ENCODE peak calls at places on chromosome 18, in four cellular contexts. X is BE2C, C is stomach, D is cardiac muscle cell. S is an unnamed sample.
A peak's percentile ranks its signal among the peaks of the same experiment; 100 is the strongest.

GRCh38 chr18:78138993-78139496 is 840.6 kb upstream of the SALL3 start:
- DNase-seq in X (no peak), C (no peak), D (no peak), S (no peak)

GRCh38 chr18:25825066-25825465 is 265.3 kb downstream of the SS18 start:
- DNase-seq in X (no peak), C (no peak), D (no peak), S (no peak)

GRCh38 chr18:73461038-73461779 is 593.4 kb upstream of the NETO1 start:
- DNase-seq in X (no peak), C (no peak), D (no peak), S (no peak)

GRCh38 chr18:45590060-45590537 is 25.2 kb upstream of the SLC14A2 start:
- DNase-seq in X (no peak), C (no peak), D (peak; percentile 43), S (no peak)

GRCh38 chr18:61203151-61203550 is 130.1 kb upstream of the CDH20 start:
- DNase-seq in X (no peak), C (no peak), D (no peak), S (no peak)

GRCh38 chr18:48711651-48712486 is 173.0 kb downstream of the CTIF start:
- DNase-seq in X (peak; percentile 63), C (no peak), D (peak; percentile 55), S (no peak)

GRCh38 chr18:48569139-48569914 is 30.5 kb downstream of the CTIF start:
- DNase-seq in X (no peak), C (no peak), D (no peak), S (no peak)

GRCh38 chr18:41955688-41956087 is 654 bp downstream of the PIK3C3 start:
- DNase-seq in X (no peak), C (no peak), D (no peak), S (no peak)

GRCh38 chr18:25164837-25165791 is 186.9 kb downstream of the ZNF521 start:
- DNase-seq in X (no peak), C (no peak), D (peak; percentile 30), S (no peak)

DNA sequence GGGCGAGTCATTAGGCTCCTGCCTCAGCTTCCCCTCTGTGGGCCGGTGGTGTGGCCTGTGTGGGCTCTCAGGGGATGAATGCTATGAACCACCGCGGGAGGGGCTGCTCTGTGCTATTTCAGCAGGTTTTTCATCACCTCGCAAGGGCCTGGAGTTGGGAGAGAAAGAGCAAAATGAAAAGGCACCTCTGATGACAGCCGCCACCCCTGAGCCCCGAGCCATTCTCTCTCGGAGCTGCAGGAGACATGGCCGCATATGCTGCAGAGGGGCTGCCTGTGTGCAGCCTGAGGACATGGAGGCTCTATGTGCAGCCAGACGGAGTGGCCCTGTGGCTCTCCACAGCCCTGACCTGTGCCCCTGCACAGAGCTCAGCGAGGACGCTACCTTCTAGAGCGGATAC is 96.2 kb upstream of the CTDP1 start:
- DNase-seq in X (no peak), C (no peak), D (no peak), S (no peak)
- H3K4me3 ChIP-seq in X (no peak overlapping the region), C (no peak overlapping the region), D (no peak overlapping the region), S (no peak overlapping the region)

DNA sequence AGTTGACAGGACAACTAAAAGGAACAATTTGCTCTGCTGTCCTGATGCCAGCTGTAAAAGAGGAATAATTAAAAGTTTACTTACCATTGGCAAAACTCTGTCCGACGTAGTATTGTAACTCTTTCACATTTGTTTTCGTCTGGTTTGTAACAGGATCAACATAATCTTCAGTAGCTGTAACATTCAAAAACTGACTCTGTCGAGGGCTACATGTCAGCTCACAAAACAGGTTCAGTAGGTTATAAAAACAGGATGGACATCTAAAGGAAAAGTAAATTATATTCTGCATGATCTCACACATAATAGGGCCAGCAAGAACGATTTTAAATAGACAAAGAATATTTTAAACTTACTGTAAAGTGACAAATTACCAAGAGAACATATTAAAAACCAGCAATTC is 17.6 kb downstream of the NPC1 start:
- DNase-seq in X (no peak), C (no peak), D (no peak), S (no peak)
- H3K36me3 ChIP-seq in X (no peaks in the 10 kb centered on the region), C (peaks cover 91% of the 10 kb centered on the region), D (peaks cover 13% of the 10 kb centered on the region), S (peaks cover 22% of the 10 kb centered on the region)

DNA sequence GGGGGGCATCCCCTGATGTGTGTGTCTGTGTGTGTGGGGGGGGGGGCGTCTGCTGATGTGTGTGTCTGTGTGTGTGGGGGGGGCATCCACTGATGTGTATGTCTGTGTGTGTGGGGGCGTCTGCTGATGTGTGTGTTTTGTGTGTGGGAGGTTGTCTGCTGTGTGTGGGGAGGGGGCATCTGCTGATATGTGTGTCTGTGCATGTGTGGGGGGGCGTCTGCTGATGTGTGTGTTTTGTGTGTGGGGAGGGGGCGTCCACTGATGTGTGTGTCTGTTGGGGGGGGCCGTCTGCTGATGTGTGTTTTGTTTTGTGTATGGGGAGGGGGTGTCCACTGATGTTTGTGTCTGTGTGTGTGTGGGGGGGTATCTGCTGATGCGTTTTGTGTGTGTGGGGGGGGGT is 126.1 kb downstream of the NFATC1 start:
- DNase-seq in X (no peak), C (no peak), D (no peak), S (no peak)
- H3K4me3 ChIP-seq in X (no peak overlapping the region), C (no peak overlapping the region), D (no peak overlapping the region), S (no peak overlapping the region)

GRCh38 chr18:54161267-54161666 is 63.2 kb downstream of the MBD2 start:
- DNase-seq in X (no peak), C (no peak), D (no peak), S (no peak)
- H3K36me3 ChIP-seq in X (no peaks in the 10 kb centered on the region), C (peaks cover 98% of the 10 kb centered on the region), D (peaks cover 22% of the 10 kb centered on the region), S (peaks cover 36% of the 10 kb centered on the region)

S was measured in naive thymus-derived CD4-positive, alpha-beta T cell.